ENCODE peak calls at places on chromosomes 5 and 9, in eight cellular contexts. O, F, V, S, T, W, P and E are unnamed samples.

GRCh38 chr5:166509085-166509484 is 1782.4 kb upstream of the WWC1 start:
- DNase-seq in O (no peak), F (no peak), V (no peak), S (no peak), T (no peak), W (no peak), P (peak; percentile 40), E (peak; percentile 30)

GRCh38 chr5:148843510-148844318 is 17.3 kb downstream of the ADRB2 start:
- DNase-seq in O (no peak), F (no peak), V (no peak), S (no peak), T (no peak), W (no peak), P (no peak), E (no peak)

GRCh38 chr9:135221951-135222631 is 134.6 kb downstream of the OLFM1 start:
- DNase-seq in O (peak; percentile 36), F (peak; percentile 39), V (peak; percentile 68), S (no peak), T (no peak), W (no peak), P (no peak), E (no peak)

GRCh38 chr5:72647806-72648205 is 140.6 kb upstream of the ZNF366 start:
- DNase-seq in O (no peak), F (no peak), V (peak; percentile 27), S (no peak), T (no peak), W (peak; percentile 37), P (no peak), E (no peak)

GRCh38 chr5:146388418-146388817 is 49.8 kb downstream of the POU4F3 start:
- DNase-seq in O (no peak), F (no peak), V (no peak), S (no peak), T (no peak), W (no peak), P (no peak), E (no peak)

GRCh38 chr5:79853676-79854418 is 137.2 kb downstream of the MTX3 start:
- DNase-seq in O (no peak), F (no peak), V (no peak), S (no peak), T (no peak), W (peak; percentile 75), P (no peak), E (peak; percentile 79)

GRCh38 chr9:71743217-71743705 is 25.1 kb downstream of the CEMIP2 start:
- DNase-seq in O (no peak), F (no peak), V (no peak), S (no peak), T (no peak), W (peak; percentile 41), P (no peak), E (no peak)

GRCh38 chr5:97714426-97714825 is 531.4 kb upstream of the RIOK2 start:
- DNase-seq in O (no peak), F (no peak), V (no peak), S (no peak), T (no peak), W (no peak), P (no peak), E (no peak)

GRCh38 chr5:1594336-1595106 is 70.8 kb upstream of the LPCAT1 start:
- DNase-seq in O (peak; percentile 83), F (peak; percentile 80), V (peak; percentile 99), S (peak; percentile 55), T (no peak), W (peak; percentile 19), P (no peak), E (peak; percentile 52)

GRCh38 chr9:87280421-87280820 is 217.2 kb upstream of the DAPK1 start:
- DNase-seq in O (no peak), F (no peak), V (no peak), S (no peak), T (peak; percentile 26), W (peak; percentile 68), P (no peak), E (no peak)

GRCh38 chr5:142106061-142106460 is 2.5 kb upstream of the NDFIP1 start:
- DNase-seq in O (no peak), F (no peak), V (no peak), S (peak; percentile 41), T (no peak), W (no peak), P (no peak), E (no peak)
- H3K27ac ChIP-seq in O (no peak overlapping the region), F (no peak overlapping the region), V (peak overlapping the region; percentile 26), S (no peak overlapping the region), T (no peak overlapping the region), W (no peak overlapping the region), P (no peak overlapping the region), E (no peak overlapping the region)

DNA sequence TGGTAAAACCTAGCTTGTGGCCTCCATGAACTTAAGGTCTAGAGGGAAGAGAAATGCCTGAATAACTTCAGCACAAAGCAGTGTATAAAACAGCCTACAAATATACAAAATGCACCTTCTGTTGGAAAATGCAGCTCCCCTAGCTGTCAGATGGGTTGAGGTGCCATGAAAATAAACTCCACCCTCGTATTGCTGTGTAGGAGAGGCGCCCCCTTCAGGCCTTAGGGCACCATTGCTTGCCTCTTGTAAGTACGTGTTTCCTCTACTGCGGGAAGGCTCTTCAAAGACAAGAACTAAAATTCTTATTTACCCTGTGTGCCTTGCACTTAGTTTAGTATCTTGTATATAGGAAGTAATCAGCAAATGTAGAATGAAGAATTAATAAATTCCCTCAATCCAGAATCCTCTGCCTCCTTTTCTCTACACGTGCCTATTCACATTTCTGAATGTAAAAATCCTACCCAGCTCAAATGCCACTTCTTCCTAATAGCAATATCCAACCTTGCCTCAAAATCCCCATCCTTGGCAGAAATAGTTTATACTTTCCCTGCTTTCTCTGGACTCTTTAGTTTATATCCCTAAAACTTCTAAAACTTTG is 393.7 kb upstream of the PDE4D start:
- DNase-seq in O (peak; percentile 60), F (peak; percentile 41), V (peak; percentile 46), S (peak; percentile 12), T (no peak), W (peak; percentile 52), P (peak; percentile 72), E (peak; percentile 32)
- TF ChIP-seq CTCF in O (peak; percentile 78), F (peak; percentile 37), V (peak; percentile 73), S (peak; percentile 18), T (peak; percentile 55), W (peak; percentile 89), P (peak; percentile 76), E (peak; percentile 44)

GRCh38 chr9:83220737-83221136 is 157.8 kb upstream of the RASEF start:
- DNase-seq in O (peak; percentile 67), F (no peak), V (no peak), S (no peak), T (no peak), W (peak; percentile 89), P (no peak), E (peak; percentile 55)

GRCh38 chr9:83218411-83219090 is 155.6 kb upstream of the RASEF start:
- DNase-seq in O (peak; percentile 38), F (no peak), V (no peak), S (no peak), T (no peak), W (no peak), P (no peak), E (no peak)

GRCh38 chr9:83219924-83220438 is 157.0 kb upstream of the RASEF start:
- DNase-seq in O (peak; percentile 30), F (no peak), V (no peak), S (no peak), T (no peak), W (peak; percentile 20), P (no peak), E (no peak)

GRCh38 chr9:83219154-83219923 is 156.4 kb upstream of the RASEF start:
- DNase-seq in O (peak; percentile 85), F (peak; percentile 79), V (peak; percentile 84), S (peak; percentile 66), T (no peak), W (peak; percentile 72), P (peak; percentile 50), E (peak; percentile 88)
- H3K27ac ChIP-seq in O (peak overlapping the region; percentile 91), F (peak overlapping the region; percentile 24), V (peak overlapping the region; percentile 57), S (peak overlapping the region; percentile 44), T (no peak overlapping the region), W (peak overlapping the region; percentile 60), P (no peak overlapping the region), E (peak overlapping the region; percentile 34)

DNA sequence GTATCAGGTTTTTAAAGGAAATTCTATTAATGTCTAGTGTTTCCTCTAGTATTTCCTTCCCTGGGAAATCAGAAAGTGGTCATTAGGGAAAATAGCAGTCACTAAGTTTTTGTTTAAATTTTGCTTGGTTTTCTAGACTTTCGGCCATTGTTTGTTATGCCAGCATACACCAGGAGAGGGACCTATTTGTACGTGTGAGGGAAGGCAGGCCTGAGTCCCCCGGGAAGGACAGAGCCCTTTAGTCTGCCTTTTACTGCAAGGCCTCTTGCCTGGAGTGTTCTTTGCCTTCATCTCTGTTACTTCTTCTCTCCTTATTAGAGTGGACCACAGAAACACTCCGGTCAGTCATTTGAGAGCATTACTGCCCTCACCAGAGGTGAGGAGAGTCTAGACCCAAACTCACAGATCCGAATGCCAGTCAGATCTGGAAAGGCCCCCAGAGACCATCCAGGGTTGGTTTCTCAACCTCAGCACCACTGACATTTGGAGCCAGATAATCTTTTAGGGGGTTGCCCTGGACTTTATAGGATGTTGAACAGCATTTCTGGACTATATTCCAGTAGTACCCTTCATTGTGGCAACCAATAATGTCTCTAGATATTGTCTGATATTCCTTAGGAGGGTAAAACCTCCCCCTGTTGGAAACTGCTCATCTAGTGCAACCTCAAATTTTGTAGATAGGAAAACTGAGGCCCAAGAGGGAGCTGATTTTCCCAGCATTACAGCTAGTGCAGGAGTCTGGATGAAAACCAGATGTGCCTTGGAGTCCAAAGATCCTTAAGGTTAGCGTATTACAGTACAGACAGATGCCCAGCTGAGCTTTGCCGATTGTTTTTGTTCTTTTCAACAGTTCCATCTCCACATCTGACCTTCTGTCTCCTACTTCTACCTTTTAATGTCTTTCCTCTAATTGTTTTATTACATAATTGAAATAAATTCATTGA is 93.0 kb upstream of the NIPAL4 start:
- DNase-seq in O (no peak), F (no peak), V (peak; percentile 53), S (no peak), T (peak; percentile 54), W (no peak), P (no peak), E (no peak)
- TF ChIP-seq CTCF in O (no peak), F (peak; percentile 7), V (peak; percentile 84), S (peak; percentile 47), T (peak; percentile 82), W (peak; percentile 25), P (no peak), E (no peak)

GRCh38 chr5:150529555-150529954 is 21.6 kb downstream of the NDST1 start:
- DNase-seq in O (no peak), F (no peak), V (no peak), S (no peak), T (no peak), W (no peak), P (no peak), E (no peak)
- H3K27ac ChIP-seq in O (no peak overlapping the region), F (no peak overlapping the region), V (no peak overlapping the region), S (peak overlapping the region; percentile 2), T (no peak overlapping the region), W (no peak overlapping the region), P (no peak overlapping the region), E (peak overlapping the region; percentile 44)

GRCh38 chr5:132283423-132284043 is 10.7 kb upstream of the SLC22A4 start:
- DNase-seq in O (peak; percentile 67), F (no peak), V (peak; percentile 67), S (no peak), T (no peak), W (peak; percentile 48), P (no peak), E (no peak)
- TF ChIP-seq CTCF in O (peak; percentile 57), F (peak; percentile 27), V (peak; percentile 59), S (peak; percentile 45), T (peak; percentile 67), W (peak; percentile 58), P (peak; percentile 42), E (peak; percentile 30)